ENCODE peak calls at places on chromosomes 2 and 18, in ten cellular contexts. R, V, A, X, F, D, T, N, Z and E are unnamed samples.

GRCh38 chr18:73235491-73235890 is 367.7 kb upstream of the NETO1 start:
- DNase-seq in R (no peak), V (peak), A (no peak), X (no peak), F (peak), D (no peak), T (no peak), N (no peak), Z (peak), E (no peak)

GRCh38 chr2:226409134-226409533 is 390.5 kb downstream of the IRS1 start:
- DNase-seq in R (no peak), V (no peak), A (no peak), X (no peak), F (no peak), D (no peak), T (no peak), N (no peak), Z (no peak), E (no peak)

GRCh38 chr2:186891219-186891621 is 42.2 kb upstream of the ZSWIM2 start:
- DNase-seq in R (no peak), V (peak), A (no peak), X (no peak), F (no peak), D (no peak), T (no peak), N (no peak), Z (peak), E (no peak)

GRCh38 chr18:48263913-48264506 is 145.2 kb downstream of the ZBTB7C start:
- DNase-seq in R (no peak), V (peak), A (no peak), X (no peak), F (no peak), D (no peak), T (no peak), N (no peak), Z (no peak), E (peak)

GRCh38 chr2:178863856-178864620 is 56.8 kb upstream of the TTN start:
- DNase-seq in R (peak), V (peak), A (peak), X (no peak), F (no peak), D (peak), T (no peak), N (peak), Z (no peak), E (peak)

GRCh38 chr2:17416891-17417391 is 101.3 kb downstream of the RAD51AP2 start:
- DNase-seq in R (no peak), V (peak), A (no peak), X (no peak), F (no peak), D (no peak), T (no peak), N (peak), Z (peak), E (no peak)

GRCh38 chr2:84757648-84758047 is 123.2 kb downstream of the TRABD2A start:
- DNase-seq in R (no peak), V (no peak), A (no peak), X (no peak), F (no peak), D (no peak), T (no peak), N (no peak), Z (no peak), E (no peak)

GRCh38 chr2:231457101-231457500 is 7.2 kb downstream of the NCL start:
- DNase-seq in R (no peak), V (no peak), A (no peak), X (no peak), F (no peak), D (no peak), T (no peak), N (no peak), Z (no peak), E (no peak)

GRCh38 chr2:77487074-77487803 is 34.9 kb downstream of the LRRTM4 start:
- DNase-seq in R (no peak), V (no peak), A (no peak), X (no peak), F (no peak), D (peak), T (no peak), N (no peak), Z (no peak), E (no peak)